ENCODE peak calls at places on chromosomes 1 and 21, in five cellular contexts. One of them, this sample, is unnamed.

GRCh38 chr1:8033322-8033721 is 7.2 kb upstream of the ERRFI1 start:
- DNase-seq in A549: no peak
- DNase-seq in K562: no peak
- DNase-seq in GM12878: no peak
- DNase-seq in IMR-90: no peak
- DNase-seq in this sample: no peak

GRCh38 chr1:71053146-71053545 is 5.5 kb upstream of the PTGER3 start:
- DNase-seq in K562: no peak
- DNase-seq in GM12878: no peak
- DNase-seq in IMR-90: no peak
- DNase-seq in A549: no peak
- DNase-seq in this sample: no peak

GRCh38 chr1:107897428-107898339 is 67.3 kb downstream of the VAV3 start:
- DNase-seq in A549: no peak
- DNase-seq in IMR-90: no peak
- DNase-seq in GM12878: no peak
- DNase-seq in K562: no peak
- DNase-seq in this sample: no peak

GRCh38 chr1:183635112-183635605 is 424 bp downstream of the ARPC5 start:
- DNase-seq in GM12878: no peak
- DNase-seq in A549: no peak
- DNase-seq in IMR-90: no peak
- DNase-seq in K562: peak
- DNase-seq in this sample: peak

GRCh38 chr1:182861994-182862393 is 22.8 kb downstream of the DHX9 start:
- DNase-seq in GM12878: no peak
- DNase-seq in IMR-90: peak
- DNase-seq in A549: no peak
- DNase-seq in K562: no peak
- DNase-seq in this sample: no peak

GRCh38 chr1:234698624-234699023 is 88.6 kb upstream of the IRF2BP2 start:
- DNase-seq in A549: no peak
- DNase-seq in IMR-90: no peak
- DNase-seq in K562: no peak
- DNase-seq in GM12878: no peak
- DNase-seq in this sample: no peak

GRCh38 chr1:50163674-50164073 is 55.0 kb downstream of the ELAVL4 start:
- DNase-seq in GM12878: no peak
- DNase-seq in A549: no peak
- DNase-seq in K562: no peak
- DNase-seq in IMR-90: no peak
- DNase-seq in this sample: no peak

GRCh38 chr1:73516458-73516857 is 681.5 kb downstream of the LRRIQ3 start:
- DNase-seq in K562: no peak
- DNase-seq in GM12878: no peak
- DNase-seq in A549: no peak
- DNase-seq in IMR-90: no peak
- DNase-seq in this sample: no peak

GRCh38 chr21:27804515-27804914 is 837.6 kb upstream of the ADAMTS5 start:
- DNase-seq in K562: no peak
- DNase-seq in A549: no peak
- DNase-seq in IMR-90: no peak
- DNase-seq in GM12878: no peak
- DNase-seq in this sample: no peak

GRCh38 chr1:109873278-109874175 is 37.1 kb upstream of the CSF1 start:
- DNase-seq in A549: peak
- DNase-seq in K562: no peak
- DNase-seq in GM12878: no peak
- DNase-seq in IMR-90: peak
- DNase-seq in this sample: no peak

GRCh38 chr1:92792340-92792782 is 7.5 kb upstream of the EVI5 start:
- DNase-seq in GM12878: no peak
- DNase-seq in K562: peak
- DNase-seq in IMR-90: no peak
- DNase-seq in A549: peak
- DNase-seq in this sample: no peak

GRCh38 chr1:214146523-214146922 is 134.4 kb upstream of the SMYD2 start:
- DNase-seq in GM12878: no peak
- DNase-seq in IMR-90: no peak
- DNase-seq in K562: no peak
- DNase-seq in A549: peak
- DNase-seq in this sample: no peak

GRCh38 chr1:40610156-40610555 is 55.3 kb downstream of the RIMS3 start:
- DNase-seq in K562: no peak
- DNase-seq in A549: no peak
- DNase-seq in GM12878: no peak
- DNase-seq in IMR-90: no peak
- DNase-seq in this sample: no peak

GRCh38 chr1:50348449-50349241 is 74.6 kb downstream of the DMRTA2 start:
- DNase-seq in A549: peak
- DNase-seq in GM12878: no peak
- DNase-seq in IMR-90: peak
- DNase-seq in K562: peak
- DNase-seq in this sample: peak

GRCh38 chr1:111602302-111602701 is 17.3 kb upstream of the RAP1A start:
- DNase-seq in GM12878: no peak
- DNase-seq in K562: no peak
- DNase-seq in A549: no peak
- DNase-seq in IMR-90: no peak
- DNase-seq in this sample: no peak

GRCh38 chr1:67978988-67979516 is 71.4 kb downstream of the DIRAS3 start:
- DNase-seq in A549: peak
- DNase-seq in GM12878: no peak
- DNase-seq in IMR-90: peak
- DNase-seq in K562: no peak
- DNase-seq in this sample: no peak

GRCh38 chr1:229625893-229626831 is at the start of the genes TAF5L and URB2:
- DNase-seq in A549: peak
- DNase-seq in K562: peak
- DNase-seq in IMR-90: peak
- DNase-seq in GM12878: peak
- DNase-seq in this sample: peak

GRCh38 chr1:48109390-48110009 is 112.3 kb upstream of the TRABD2B start:
- DNase-seq in K562: no peak
- DNase-seq in IMR-90: peak
- DNase-seq in GM12878: no peak
- DNase-seq in A549: peak
- DNase-seq in this sample: peak
- TF ChIP-seq SMC3 in K562: peak
- TF ChIP-seq SMC3 in IMR-90: peak
- TF ChIP-seq SMC3 in GM12878: peak
- TF ChIP-seq SMC3 in A549: peak
- TF ChIP-seq SMC3 in this sample: peak

GRCh38 chr1:87826639-87827345 is 498.1 kb downstream of the LMO4 start:
- DNase-seq in IMR-90: peak
- DNase-seq in GM12878: peak
- DNase-seq in A549: peak
- DNase-seq in K562: peak
- DNase-seq in this sample: peak
- TF ChIP-seq SMC3 in IMR-90: no peak
- TF ChIP-seq SMC3 in GM12878: no peak
- TF ChIP-seq SMC3 in A549: no peak
- TF ChIP-seq SMC3 in K562: no peak
- TF ChIP-seq SMC3 in this sample: no peak

GRCh38 chr1:117447661-117448060 is 80.4 kb downstream of the MAN1A2 start:
- DNase-seq in GM12878: no peak
- DNase-seq in A549: no peak
- DNase-seq in IMR-90: peak
- DNase-seq in K562: no peak
- DNase-seq in this sample: no peak
- TF ChIP-seq SMC3 in GM12878: no peak
- TF ChIP-seq SMC3 in A549: no peak
- TF ChIP-seq SMC3 in IMR-90: no peak
- TF ChIP-seq SMC3 in K562: no peak
- TF ChIP-seq SMC3 in this sample: no peak

DNA sequence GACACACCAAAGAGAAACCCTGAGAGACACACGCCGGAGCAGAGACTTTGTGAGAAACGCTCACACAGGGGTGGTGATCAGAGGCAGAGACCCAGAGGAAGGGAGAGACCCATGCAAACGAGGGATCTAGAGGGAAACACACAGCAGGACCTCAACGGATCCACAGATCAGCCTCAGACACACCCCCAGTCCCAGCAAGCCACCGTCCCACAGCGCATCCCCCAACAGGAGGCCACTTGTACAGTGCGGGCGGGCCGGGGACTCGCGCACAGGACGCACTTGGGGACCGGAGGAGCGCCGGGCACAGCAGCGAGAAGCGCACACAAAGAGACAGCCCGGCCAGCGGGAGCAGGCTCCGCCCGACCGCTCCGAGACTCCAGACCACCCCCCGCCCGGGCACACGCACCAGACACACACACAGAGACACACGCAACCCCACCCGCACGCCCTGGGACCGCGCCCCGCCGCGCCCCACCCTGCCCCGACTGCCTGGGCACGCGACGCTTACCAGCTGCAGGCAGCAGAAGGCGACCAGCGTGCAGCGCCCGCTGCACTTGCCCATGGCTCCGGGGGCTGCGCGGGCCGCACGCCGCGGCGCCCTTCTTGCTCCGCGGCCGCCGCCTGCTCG is 587 bp downstream of the NKAIN1 start:
- DNase-seq in GM12878: no peak
- DNase-seq in IMR-90: no peak
- DNase-seq in A549: peak
- DNase-seq in K562: peak
- DNase-seq in this sample: peak
- TF ChIP-seq SMC3 in GM12878: no peak
- TF ChIP-seq SMC3 in IMR-90: no peak
- TF ChIP-seq SMC3 in A549: no peak
- TF ChIP-seq SMC3 in K562: no peak
- TF ChIP-seq SMC3 in this sample: no peak

GRCh38 chr21:45509566-45510465 is 32.4 kb downstream of the SLC19A1 start:
- DNase-seq in IMR-90: no peak
- DNase-seq in A549: no peak
- DNase-seq in GM12878: no peak
- DNase-seq in K562: peak
- DNase-seq in this sample: peak
- TF ChIP-seq SMC3 in IMR-90: no peak
- TF ChIP-seq SMC3 in A549: no peak
- TF ChIP-seq SMC3 in GM12878: no peak
- TF ChIP-seq SMC3 in K562: no peak
- TF ChIP-seq SMC3 in this sample: no peak

DNA sequence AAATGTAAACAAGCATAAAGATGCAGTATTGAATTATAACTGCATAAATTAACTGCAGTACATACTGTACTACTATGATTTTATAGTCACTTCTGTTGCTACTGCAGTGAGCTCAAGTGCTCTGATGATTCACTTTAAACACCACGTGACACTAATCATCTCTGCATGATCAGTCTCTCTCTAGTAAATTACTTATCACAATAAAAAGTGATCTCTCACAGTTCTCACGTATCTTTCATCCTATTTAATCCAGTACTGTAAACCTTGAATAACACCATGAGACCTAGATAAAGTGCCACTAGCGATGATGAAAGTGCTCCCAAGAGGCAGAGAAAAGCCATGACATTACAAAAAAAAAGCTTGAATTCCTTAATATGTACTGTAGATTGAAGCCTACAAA is 1242.0 kb downstream of the AMY1C start:
- DNase-seq in K562: no peak
- DNase-seq in IMR-90: no peak
- DNase-seq in GM12878: no peak
- DNase-seq in A549: no peak
- DNase-seq in this sample: no peak
- TF ChIP-seq SMC3 in K562: no peak
- TF ChIP-seq SMC3 in IMR-90: no peak
- TF ChIP-seq SMC3 in GM12878: no peak
- TF ChIP-seq SMC3 in A549: no peak
- TF ChIP-seq SMC3 in this sample: no peak

GRCh38 chr1:88683848-88684481 is at the start of gene PKN2:
- DNase-seq in GM12878: peak
- DNase-seq in A549: peak
- DNase-seq in K562: peak
- DNase-seq in IMR-90: peak
- DNase-seq in this sample: peak
- TF ChIP-seq SMC3 in GM12878: no peak
- TF ChIP-seq SMC3 in A549: no peak
- TF ChIP-seq SMC3 in K562: no peak
- TF ChIP-seq SMC3 in IMR-90: no peak
- TF ChIP-seq SMC3 in this sample: no peak

GRCh38 chr1:220528679-220529529 is 968 bp downstream of the MARK1 start:
- DNase-seq in GM12878: no peak
- DNase-seq in K562: no peak
- DNase-seq in IMR-90: no peak
- DNase-seq in A549: no peak
- DNase-seq in this sample: no peak
- TF ChIP-seq SMC3 in GM12878: no peak
- TF ChIP-seq SMC3 in K562: no peak
- TF ChIP-seq SMC3 in IMR-90: no peak
- TF ChIP-seq SMC3 in A549: no peak
- TF ChIP-seq SMC3 in this sample: no peak

DNA sequence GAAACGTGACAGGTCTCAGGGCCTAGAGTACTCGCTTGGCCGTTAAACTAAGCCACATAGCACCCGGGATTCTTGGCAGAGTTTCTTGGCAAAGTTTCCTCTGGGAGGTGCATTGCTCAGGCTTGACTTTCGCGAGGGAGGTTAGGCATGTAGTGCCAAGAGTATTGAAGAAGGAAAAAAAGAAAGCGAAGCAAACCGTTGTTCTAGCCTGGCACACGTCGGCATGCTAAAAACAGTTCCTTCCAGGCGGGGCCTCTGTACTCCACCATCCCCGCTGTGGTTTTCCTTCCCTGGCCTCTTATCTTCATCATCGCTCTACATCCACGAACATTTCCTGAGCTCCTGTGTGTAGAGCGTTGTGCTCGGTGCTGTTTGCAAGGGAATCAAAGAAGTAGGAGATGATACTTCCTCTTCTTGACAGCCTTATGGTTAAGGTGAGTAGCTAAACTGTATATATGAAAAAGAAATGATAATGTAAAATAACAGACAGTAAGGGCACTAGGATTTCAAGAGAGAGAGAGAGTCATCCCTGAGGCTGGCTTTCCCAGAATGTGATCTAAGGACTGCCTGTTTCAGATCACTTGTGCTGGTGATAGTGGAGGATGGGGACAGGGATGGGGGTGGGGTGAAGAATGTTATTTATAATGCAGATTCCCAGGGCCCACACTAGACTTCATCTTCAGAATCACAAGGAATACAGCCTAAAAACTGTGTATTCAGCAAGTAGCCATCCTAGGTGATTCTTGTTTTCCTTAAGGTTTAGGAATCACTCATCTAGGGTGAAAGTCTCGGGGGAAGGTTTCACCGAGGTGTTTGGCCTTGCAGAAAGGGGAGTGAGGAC is 18.9 kb downstream of the RNF220 start:
- DNase-seq in A549: no peak
- DNase-seq in K562: no peak
- DNase-seq in GM12878: no peak
- DNase-seq in IMR-90: peak
- DNase-seq in this sample: no peak
- TF ChIP-seq SMC3 in A549: no peak
- TF ChIP-seq SMC3 in K562: no peak
- TF ChIP-seq SMC3 in GM12878: no peak
- TF ChIP-seq SMC3 in IMR-90: no peak
- TF ChIP-seq SMC3 in this sample: no peak